ENCODE peak calls at places on chromosomes 2 and 18, in five cellular contexts. S is IMR-90, N is astrocyte, D is stomach, A is fibroblast of lung. R is an unnamed sample.
A peak's percentile ranks its signal among the peaks of the same experiment; 100 is the strongest.

GRCh38 chr2:188675391-188676011 is 298.7 kb upstream of the COL3A1 start:
- DNase-seq in S (peak; percentile 72), N (peak; percentile 78), D (no peak), A (peak; percentile 80), R (no peak)

GRCh38 chr18:48632676-48633257 is 93.9 kb downstream of the CTIF start:
- DNase-seq in S (no peak), N (no peak), D (no peak), A (no peak), R (no peak)

GRCh38 chr2:18630941-18631340 is 41.6 kb upstream of the NT5C1B start:
- DNase-seq in S (no peak), N (no peak), D (no peak), A (no peak), R (no peak)

GRCh38 chr2:234917245-234917975 is 34.4 kb upstream of the SH3BP4 start:
- DNase-seq in S (no peak), N (peak; percentile 48), D (no peak), A (peak; percentile 60), R (no peak)

GRCh38 chr18:42185486-42185885 is 230.5 kb downstream of the PIK3C3 start:
- DNase-seq in S (no peak), N (no peak), D (no peak), A (no peak), R (no peak)

GRCh38 chr2:56522605-56523089 is 338.9 kb downstream of the CCDC85A start:
- DNase-seq in S (peak; percentile 2), N (peak; percentile 76), D (peak; percentile 41), A (peak; percentile 77), R (peak; percentile 52)

GRCh38 chr2:150013011-150013410 is 425.4 kb upstream of the MMADHC start:
- DNase-seq in S (peak; percentile 36), N (no peak), D (no peak), A (no peak), R (no peak)

GRCh38 chr2:27651056-27651455 is 12.4 kb downstream of the SUPT7L start:
- DNase-seq in S (peak; percentile 55), N (no peak), D (no peak), A (peak; percentile 45), R (no peak)

GRCh38 chr2:28665041-28665704 is 86.5 kb upstream of the PPP1CB start:
- DNase-seq in S (peak; percentile 85), N (peak; percentile 77), D (peak; percentile 86), A (peak; percentile 85), R (peak; percentile 30)

GRCh38 chr2:221761260-221761659 is 189.2 kb upstream of the EPHA4 start:
- DNase-seq in S (no peak), N (no peak), D (no peak), A (no peak), R (no peak)

GRCh38 chr18:48943333-48943732 is 7.4 kb downstream of the SMAD7 start:
- DNase-seq in S (no peak), N (no peak), D (no peak), A (no peak), R (no peak)

GRCh38 chr2:106269591-106270291 is 75.6 kb upstream of the UXS1 start:
- DNase-seq in S (no peak), N (no peak), D (peak; percentile 92), A (no peak), R (peak; percentile 34)

GRCh38 chr2:55961318-55961911 is 37.8 kb upstream of the EFEMP1 start:
- DNase-seq in S (peak; percentile 66), N (peak; percentile 42), D (no peak), A (peak; percentile 62), R (peak; percentile 74)

GRCh38 chr18:12361770-12362378 is 15.2 kb downstream of the AFG3L2 start:
- DNase-seq in S (peak; percentile 39), N (no peak), D (no peak), A (peak; percentile 34), R (no peak)

GRCh38 chr2:120109186-120110061 is 96.5 kb downstream of the EPB41L5 start:
- DNase-seq in S (peak; percentile 59), N (peak; percentile 29), D (no peak), A (peak; percentile 40), R (peak; percentile 65)

GRCh38 chr18:43534511-43534910 is 257.2 kb upstream of the SYT4 start:
- DNase-seq in S (no peak), N (peak; percentile 8), D (no peak), A (peak; percentile 20), R (peak; percentile 49)

GRCh38 chr2:47222813-47223564 is 67.9 kb upstream of the STPG4 start:
- DNase-seq in S (no peak), N (no peak), D (no peak), A (no peak), R (no peak)

GRCh38 chr2:96203130-96204028 is 5.2 kb downstream of the STARD7 start:
- DNase-seq in S (no peak), N (no peak), D (no peak), A (no peak), R (no peak)

GRCh38 chr2:23418490-23418911 is 33.5 kb downstream of the KLHL29 start:
- DNase-seq in S (peak; percentile 90), N (peak; percentile 52), D (no peak), A (peak; percentile 61), R (peak; percentile 68)

GRCh38 chr2:118843492-118844132 is 3.8 kb downstream of the EN1 start:
- DNase-seq in S (no peak), N (no peak), D (no peak), A (no peak), R (no peak)

GRCh38 chr2:240704651-240705050 is 13.0 kb downstream of the AQP12A start:
- DNase-seq in S (no peak), N (no peak), D (no peak), A (no peak), R (no peak)

GRCh38 chr2:73386894-73387636 is 1.4 kb downstream of the ALMS1 start:
- DNase-seq in S (no peak), N (no peak), D (no peak), A (no peak), R (no peak)

GRCh38 chr2:111662771-111663470 is 221.1 kb downstream of the ANAPC1 start:
- DNase-seq in S (peak; percentile 10), N (peak; percentile 80), D (no peak), A (peak; percentile 83), R (peak; percentile 80)

GRCh38 chr2:102107741-102108070 is 34.8 kb upstream of the IL1R1 start:
- DNase-seq in S (peak; percentile 57), N (peak; percentile 80), D (no peak), A (peak; percentile 82), R (no peak)

DNA sequence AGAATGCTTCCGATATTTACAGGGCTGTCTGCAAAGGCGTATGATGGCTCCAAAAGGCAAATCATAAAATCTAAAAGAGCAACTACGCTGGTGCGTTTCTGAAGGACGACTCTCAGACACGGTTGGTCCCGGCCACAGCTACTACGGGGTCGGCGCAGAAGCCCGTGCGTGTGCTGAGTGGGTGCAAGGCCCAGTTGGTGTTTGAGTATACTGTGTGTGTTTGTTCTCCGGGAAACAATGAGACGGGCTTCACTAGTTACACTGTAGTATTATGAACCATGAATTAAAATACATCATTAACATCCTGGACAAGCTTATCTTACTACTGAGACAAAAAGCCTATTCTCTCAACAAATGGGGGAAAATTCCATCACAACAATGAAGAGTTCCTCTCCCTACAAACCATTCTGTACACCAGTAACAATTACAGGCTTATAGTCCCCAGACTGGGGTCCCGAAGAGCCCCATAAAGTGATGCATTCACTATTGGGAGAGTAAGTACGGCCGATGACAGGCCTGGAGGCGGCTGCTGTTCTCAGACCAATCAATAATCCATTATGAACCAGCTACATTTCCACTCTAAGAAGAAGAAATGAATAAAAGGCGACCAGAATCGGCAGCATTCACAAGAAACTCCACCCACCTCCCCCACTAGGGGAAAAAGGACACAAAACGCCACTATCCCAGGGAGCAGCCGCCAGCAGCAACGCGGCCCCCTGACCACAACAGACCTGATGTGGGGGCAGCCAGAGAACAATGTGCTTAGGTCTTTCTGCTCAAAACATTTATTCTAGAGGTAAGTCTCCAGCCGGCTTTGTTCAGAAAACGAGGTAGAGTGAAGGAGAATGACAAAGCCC is 43.3 kb downstream of the ZNF516 start:
- DNase-seq in S (no peak), N (no peak), D (no peak), A (peak; percentile 33), R (no peak)
- TF ChIP-seq CTCF in S (no peak), N (no peak), D (no peak), A (no peak), R (no peak)

GRCh38 chr18:74331404-74331803 is 15.8 kb downstream of the C18orf63 start:
- DNase-seq in S (peak; percentile 51), N (peak; percentile 12), D (no peak), A (peak; percentile 20), R (peak; percentile 56)
- TF ChIP-seq CTCF in S (peak; percentile 60), N (peak; percentile 28), D (no peak), A (peak; percentile 54), R (peak; percentile 17)

GRCh38 chr2:219175928-219176817 is 552 bp downstream of the CNPPD1 start:
- DNase-seq in S (peak; percentile 26), N (peak; percentile 16), D (peak; percentile 58), A (peak; percentile 38), R (peak; percentile 39)
- TF ChIP-seq CTCF in S (peak; percentile 20), N (no peak), D (no peak), A (peak; percentile 4), R (no peak)

GRCh38 chr18:3261393-3262233 is at the start of gene MYL12B:
- DNase-seq in S (peak; percentile 68), N (peak; percentile 75), D (peak; percentile 84), A (peak; percentile 83), R (peak; percentile 78)
- TF ChIP-seq CTCF in S (no peak), N (no peak), D (no peak), A (no peak), R (no peak)

GRCh38 chr18:26565514-26565913 is 17.2 kb upstream of the KCTD1 start:
- DNase-seq in S (no peak), N (no peak), D (no peak), A (no peak), R (no peak)
- TF ChIP-seq CTCF in S (no peak), N (no peak), D (no peak), A (no peak), R (no peak)

GRCh38 chr2:99653433-99653832 is 163.6 kb upstream of the REV1 start:
- DNase-seq in S (no peak), N (no peak), D (no peak), A (no peak), R (no peak)
- TF ChIP-seq CTCF in S (no peak), N (no peak), D (no peak), A (no peak), R (no peak)

GRCh38 chr2:201258666-201258999 is 1.7 kb upstream of the CASP8 start:
- DNase-seq in S (no peak), N (no peak), D (no peak), A (no peak), R (no peak)
- TF ChIP-seq CTCF in S (no peak), N (no peak), D (no peak), A (peak; percentile 26), R (no peak)

DNA sequence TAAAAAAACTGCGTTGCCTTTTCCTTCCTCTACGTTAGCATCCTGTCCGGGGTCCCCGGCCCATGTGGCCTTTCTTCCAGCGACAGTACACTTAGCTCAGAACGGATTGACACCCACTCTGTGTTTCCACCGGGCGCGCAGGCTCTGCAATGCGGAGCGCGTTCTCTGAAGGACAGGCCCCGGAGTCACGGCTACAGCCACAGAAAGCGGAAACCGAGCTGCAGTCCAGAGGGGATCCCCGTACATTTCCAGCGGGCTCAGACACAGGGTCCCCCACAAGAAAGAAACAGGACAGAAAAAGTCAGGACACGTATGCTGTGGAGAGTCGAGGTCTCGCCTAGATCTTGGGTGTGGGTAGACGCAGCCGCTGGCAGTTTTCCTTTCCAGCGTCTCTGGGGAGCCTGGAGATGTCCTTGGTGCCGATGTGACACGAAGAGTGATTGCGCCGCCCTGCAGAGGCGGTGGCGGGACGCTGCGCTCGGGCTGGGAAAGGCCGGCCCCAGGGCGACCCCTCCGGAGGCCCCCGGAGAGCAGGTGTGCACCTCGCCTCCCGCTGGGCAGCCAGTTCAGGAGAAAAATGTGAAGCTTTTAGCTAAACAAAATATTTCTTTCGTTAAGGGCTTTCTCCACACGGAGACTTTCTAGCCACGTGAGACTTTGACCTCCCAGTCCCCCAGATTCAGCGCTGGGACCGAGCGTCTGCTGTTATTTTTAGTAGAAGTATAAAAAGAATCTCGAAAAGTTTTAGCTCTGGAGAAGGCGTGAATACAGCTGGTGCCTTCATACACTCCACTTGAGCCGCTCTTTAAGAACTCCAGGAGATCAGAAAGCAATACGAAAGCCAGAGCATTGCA is 1.3 kb upstream of the ACKR3 start:
- DNase-seq in S (no peak), N (no peak), D (peak; percentile 50), A (no peak), R (no peak)
- TF ChIP-seq CTCF in S (no peak), N (no peak), D (no peak), A (no peak), R (no peak)